ENCODE peak calls at places on chromosomes 4 and X, in nine cellular contexts. D is GM23338, J is occipital lobe, E is AG08395, W is progenitor cell of endocrine pancreas, T is OCI-M1, L is H54, Q is NCI-H510A, X is hippocampal formation. S is an unnamed sample.

GRCh38 chr4:39698424-39699009 is 581 bp downstream of the UBE2K start:
- DNase-seq in D (peak), W (peak), X (peak), E (peak), J (peak), L (no peak), Q (no peak), T (peak), S (no peak)

GRCh38 chr4:118834070-118834469 is 1.9 kb downstream of the SEC24D start:
- DNase-seq in W (no peak), E (no peak), T (no peak), D (no peak), J (no peak), Q (no peak), L (no peak), X (no peak), S (peak)

GRCh38 chr4:20698382-20698781 is 1.9 kb upstream of the PACRGL start:
- DNase-seq in J (no peak), Q (no peak), E (no peak), T (peak), W (no peak), L (no peak), D (no peak), X (no peak), S (no peak)

GRCh38 chrX:26083093-26083492 is 55.0 kb upstream of the MAGEB18 start:
- DNase-seq in E (no peak), L (no peak), J (no peak), Q (no peak), D (no peak), X (no peak), W (no peak), T (no peak), S (no peak)

GRCh38 chr4:147674073-147674472 is 9.9 kb downstream of the PRMT9 start:
- DNase-seq in T (no peak), D (no peak), X (no peak), J (no peak), E (no peak), Q (no peak), L (no peak), W (no peak), S (no peak)

GRCh38 chrX:22234380-22234779 is 38.3 kb upstream of the CBLL2 start:
- DNase-seq in L (no peak), Q (no peak), D (no peak), W (no peak), E (no peak), X (no peak), T (no peak), J (no peak), S (no peak)

GRCh38 chrX:133151320-133151719 is 54.4 kb upstream of the USP26 start:
- DNase-seq in X (no peak), W (no peak), E (no peak), L (no peak), Q (no peak), J (no peak), D (no peak), T (no peak), S (no peak)

GRCh38 chr4:54332577-54332976 is 103.5 kb downstream of the PDGFRA start:
- DNase-seq in X (peak), J (no peak), Q (no peak), E (no peak), D (peak), T (no peak), L (no peak), W (no peak), S (no peak)

GRCh38 chr4:89897867-89898266 is 3.2 kb downstream of the MMRN1 start:
- DNase-seq in X (no peak), T (no peak), W (no peak), L (no peak), D (no peak), E (no peak), Q (no peak), J (no peak), S (no peak)

GRCh38 chr4:83961575-83961974 is 425.7 kb downstream of the GPAT3 start:
- DNase-seq in E (peak), L (no peak), J (no peak), W (no peak), D (no peak), Q (no peak), T (peak), X (no peak), S (no peak)

GRCh38 chr4:151687021-151687640 is 73.7 kb downstream of the GATB start:
- DNase-seq in E (no peak), T (no peak), L (no peak), X (no peak), Q (no peak), W (no peak), J (no peak), D (peak), S (no peak)

GRCh38 chr4:5204781-5205180 is 153.5 kb downstream of the STK32B start:
- DNase-seq in X (no peak), D (no peak), Q (no peak), E (peak), W (no peak), J (no peak), L (no peak), T (no peak), S (no peak)

GRCh38 chr4:81314196-81314896 is 99.3 kb upstream of the PRKG2 start:
- DNase-seq in T (peak), J (no peak), X (no peak), D (no peak), E (peak), L (no peak), Q (peak), W (no peak), S (peak)

GRCh38 chrX:134849390-134849789 is 141.4 kb upstream of the SMIM10 start:
- DNase-seq in W (no peak), T (no peak), E (peak), D (no peak), L (no peak), J (no peak), Q (no peak), X (no peak), S (no peak)